ENCODE peak calls at places on chromosomes 13 and 19, in five cellular contexts. N is foreskin fibroblast; I is CD4-positive, alpha-beta T cell; Y is AG09319; B is stimulated activated naive CD8-positive, alpha-beta T cell treated with anti-CD3 and anti-CD28 coated beads, Interleukin-15, Interleukin-2, amounts not matched to agents 100 U/mL and 50 U/mL, for 24 hours. C is an unnamed sample.
A peak's percentile ranks its signal among the peaks of the same experiment; 100 is the strongest.

GRCh38 chr13:105220886-105221285 is 1314.6 kb downstream of the EFNB2 start:
- DNase-seq in N (no peak), I (no peak), Y (no peak), B (no peak), C (no peak)

GRCh38 chr13:29465741-29466293 is 129.7 kb downstream of the SLC7A1 start:
- DNase-seq in N (peak; percentile 50), I (no peak), Y (no peak), B (no peak), C (no peak)

GRCh38 chr13:44050450-44051063 is 170.9 kb downstream of the LACC1 start:
- DNase-seq in N (no peak), I (no peak), Y (peak; percentile 4), B (no peak), C (no peak)

GRCh38 chr19:16919496-16919895 is 30.7 kb downstream of the F2RL3 start:
- DNase-seq in N (no peak), I (no peak), Y (no peak), B (no peak), C (no peak)

GRCh38 chr13:101115762-101116161 is 300.5 kb downstream of the NALCN start:
- DNase-seq in N (peak; percentile 13), I (no peak), Y (no peak), B (no peak), C (no peak)

GRCh38 chr13:27274631-27275030 is 4.0 kb downstream of the RASL11A start:
- DNase-seq in N (no peak), I (no peak), Y (no peak), B (no peak), C (no peak)

GRCh38 chr13:71055047-71055446 is 812.0 kb downstream of the DACH1 start:
- DNase-seq in N (no peak), I (no peak), Y (no peak), B (no peak), C (no peak)

GRCh38 chr13:50626031-50626643 is 217.4 kb downstream of the DLEU7 start:
- DNase-seq in N (peak; percentile 60), I (no peak), Y (no peak), B (no peak), C (no peak)

GRCh38 chr13:45295536-45295935 is 45.4 kb downstream of the TPT1 start:
- DNase-seq in N (no peak), I (no peak), Y (no peak), B (no peak), C (no peak)

GRCh38 chr19:45508931-45509691 is 1.8 kb downstream of the VASP start:
- DNase-seq in N (peak; percentile 67), I (no peak), Y (no peak), B (peak; percentile 68), C (peak; percentile 57)

GRCh38 chr19:41998246-41999020 is 4.4 kb upstream of the ATP1A3 start:
- DNase-seq in N (peak; percentile 41), I (no peak), Y (no peak), B (peak; percentile 76), C (peak; percentile 91)

GRCh38 chr13:34657716-34658115 is 284.4 kb upstream of the NBEA start:
- DNase-seq in N (peak; percentile 33), I (no peak), Y (no peak), B (no peak), C (no peak)

GRCh38 chr13:81171065-81171647 is 830.2 kb upstream of the SPRY2 start:
- DNase-seq in N (no peak), I (no peak), Y (no peak), B (no peak), C (no peak)

GRCh38 chr13:29472317-29472961 is 123.0 kb downstream of the SLC7A1 start:
- DNase-seq in N (peak; percentile 33), I (peak; percentile 13), Y (no peak), B (peak; percentile 66), C (peak; percentile 76)

GRCh38 chr19:56837892-56838679 is 2.4 kb downstream of the PEG3 start:
- DNase-seq in N (no peak), I (no peak), Y (no peak), B (no peak), C (peak; percentile 81)

GRCh38 chr19:47155141-47155540 is 24.5 kb downstream of the SAE1 start:
- DNase-seq in N (peak; percentile 24), I (no peak), Y (no peak), B (no peak), C (no peak)

GRCh38 chr19:49106648-49107135 is 7.5 kb upstream of the LIN7B start:
- DNase-seq in N (no peak), I (peak; percentile 53), Y (no peak), B (peak; percentile 78), C (peak; percentile 84)

GRCh38 chr13:109576331-109576813 is 210.0 kb downstream of the IRS2 start:
- DNase-seq in N (no peak), I (no peak), Y (no peak), B (no peak), C (no peak)

GRCh38 chr19:57706346-57706745 is 2.7 kb downstream of the ZNF154 start:
- DNase-seq in N (no peak), I (no peak), Y (no peak), B (no peak), C (no peak)

GRCh38 chr13:60572003-60572792 is 175.2 kb downstream of the TDRD3 start:
- DNase-seq in N (peak; percentile 47), I (no peak), Y (no peak), B (no peak), C (no peak)

GRCh38 chr13:21405309-21405708 is 53.8 kb downstream of the ZDHHC20 start:
- DNase-seq in N (no peak), I (no peak), Y (no peak), B (no peak), C (no peak)

GRCh38 chr19:18041054-18041453 is 33.1 kb downstream of the ARRDC2 start:
- DNase-seq in N (no peak), I (no peak), Y (no peak), B (no peak), C (no peak)

GRCh38 chr13:22866221-22866620 is 314.6 kb upstream of the SGCG start:
- DNase-seq in N (no peak), I (no peak), Y (no peak), B (no peak), C (no peak)

GRCh38 chr13:98517576-98518310 is 59.2 kb downstream of the STK24 start:
- DNase-seq in N (no peak), I (no peak), Y (no peak), B (no peak), C (no peak)

GRCh38 chr13:95784891-95785290 is 108.0 kb downstream of the DNAJC3 start:
- DNase-seq in N (peak; percentile 9), I (no peak), Y (no peak), B (no peak), C (no peak)

C was measured in glutamatergic neuron.